ENCODE peak calls at places on chromosome 11, in five cellular contexts. One of them, this sample, is unnamed.

GRCh38 chr11:75078233-75078632 is 18.4 kb downstream of the OR2AT4 start:
- DNase-seq in pancreas: no peak
- DNase-seq in stimulated activated CD8-positive, alpha-beta memory T cell treated with anti-CD3 and anti-CD28 coated beads, Interleukin-15, amount 100 ng/mL, for 24 hours: no peak
- DNase-seq in left cardiac atrium: no peak
- DNase-seq in mucosa of gallbladder: no peak
- DNase-seq in this sample: no peak

GRCh38 chr11:87425391-87425790 is 387.7 kb downstream of the TMEM135 start:
- DNase-seq in pancreas: no peak
- DNase-seq in stimulated activated CD8-positive, alpha-beta memory T cell treated with anti-CD3 and anti-CD28 coated beads, Interleukin-15, amount 100 ng/mL, for 24 hours: no peak
- DNase-seq in left cardiac atrium: no peak
- DNase-seq in mucosa of gallbladder: no peak
- DNase-seq in this sample: no peak

GRCh38 chr11:115652094-115652493 is 147.9 kb upstream of the CADM1 start:
- DNase-seq in pancreas: no peak
- DNase-seq in stimulated activated CD8-positive, alpha-beta memory T cell treated with anti-CD3 and anti-CD28 coated beads, Interleukin-15, amount 100 ng/mL, for 24 hours: no peak
- DNase-seq in left cardiac atrium: no peak
- DNase-seq in mucosa of gallbladder: no peak
- DNase-seq in this sample: no peak

GRCh38 chr11:118338637-118339061 is 3.9 kb downstream of the CD3D start:
- DNase-seq in pancreas: no peak
- DNase-seq in stimulated activated CD8-positive, alpha-beta memory T cell treated with anti-CD3 and anti-CD28 coated beads, Interleukin-15, amount 100 ng/mL, for 24 hours: peak; percentile 55
- DNase-seq in left cardiac atrium: no peak
- DNase-seq in mucosa of gallbladder: peak; percentile 52
- DNase-seq in this sample: no peak

GRCh38 chr11:31702966-31703365 is 108.2 kb downstream of the PAX6 start:
- DNase-seq in pancreas: no peak
- DNase-seq in stimulated activated CD8-positive, alpha-beta memory T cell treated with anti-CD3 and anti-CD28 coated beads, Interleukin-15, amount 100 ng/mL, for 24 hours: no peak
- DNase-seq in left cardiac atrium: no peak
- DNase-seq in mucosa of gallbladder: no peak
- DNase-seq in this sample: no peak

GRCh38 chr11:123238297-123238696 is 43.2 kb upstream of the CLMP start:
- DNase-seq in pancreas: no peak
- DNase-seq in stimulated activated CD8-positive, alpha-beta memory T cell treated with anti-CD3 and anti-CD28 coated beads, Interleukin-15, amount 100 ng/mL, for 24 hours: no peak
- DNase-seq in left cardiac atrium: peak; percentile 69
- DNase-seq in mucosa of gallbladder: peak; percentile 12
- DNase-seq in this sample: peak; percentile 79

GRCh38 chr11:27287205-27287604 is 75.8 kb downstream of the CCDC34 start:
- DNase-seq in pancreas: no peak
- DNase-seq in stimulated activated CD8-positive, alpha-beta memory T cell treated with anti-CD3 and anti-CD28 coated beads, Interleukin-15, amount 100 ng/mL, for 24 hours: no peak
- DNase-seq in left cardiac atrium: no peak
- DNase-seq in mucosa of gallbladder: no peak
- DNase-seq in this sample: no peak

GRCh38 chr11:11813288-11813962 is 28.3 kb upstream of the USP47 start:
- DNase-seq in pancreas: no peak
- DNase-seq in stimulated activated CD8-positive, alpha-beta memory T cell treated with anti-CD3 and anti-CD28 coated beads, Interleukin-15, amount 100 ng/mL, for 24 hours: no peak
- DNase-seq in left cardiac atrium: peak; percentile 35
- DNase-seq in mucosa of gallbladder: peak; percentile 66
- DNase-seq in this sample: peak; percentile 50

GRCh38 chr11:124769804-124770774 is 8.0 kb upstream of the ESAM start:
- DNase-seq in pancreas: no peak
- DNase-seq in stimulated activated CD8-positive, alpha-beta memory T cell treated with anti-CD3 and anti-CD28 coated beads, Interleukin-15, amount 100 ng/mL, for 24 hours: no peak
- DNase-seq in left cardiac atrium: no peak
- DNase-seq in mucosa of gallbladder: no peak
- DNase-seq in this sample: no peak

GRCh38 chr11:31815743-31816466 is 4.8 kb upstream of the PAX6 start:
- DNase-seq in pancreas: no peak
- DNase-seq in stimulated activated CD8-positive, alpha-beta memory T cell treated with anti-CD3 and anti-CD28 coated beads, Interleukin-15, amount 100 ng/mL, for 24 hours: no peak
- DNase-seq in left cardiac atrium: no peak
- DNase-seq in mucosa of gallbladder: no peak
- DNase-seq in this sample: no peak

GRCh38 chr11:85945788-85946187 is 90.6 kb downstream of the CCDC83 start:
- DNase-seq in pancreas: no peak
- DNase-seq in stimulated activated CD8-positive, alpha-beta memory T cell treated with anti-CD3 and anti-CD28 coated beads, Interleukin-15, amount 100 ng/mL, for 24 hours: no peak
- DNase-seq in left cardiac atrium: no peak
- DNase-seq in mucosa of gallbladder: no peak
- DNase-seq in this sample: no peak

GRCh38 chr11:1303196-1303821 is 6.1 kb downstream of the TOLLIP start:
- DNase-seq in pancreas: peak; percentile 76
- DNase-seq in stimulated activated CD8-positive, alpha-beta memory T cell treated with anti-CD3 and anti-CD28 coated beads, Interleukin-15, amount 100 ng/mL, for 24 hours: no peak
- DNase-seq in left cardiac atrium: no peak
- DNase-seq in mucosa of gallbladder: no peak
- DNase-seq in this sample: peak; percentile 78

GRCh38 chr11:60563553-60564235 is 48.5 kb downstream of the MS4A13 start:
- DNase-seq in pancreas: no peak
- DNase-seq in stimulated activated CD8-positive, alpha-beta memory T cell treated with anti-CD3 and anti-CD28 coated beads, Interleukin-15, amount 100 ng/mL, for 24 hours: no peak
- DNase-seq in left cardiac atrium: no peak
- DNase-seq in mucosa of gallbladder: no peak
- DNase-seq in this sample: no peak

GRCh38 chr11:42237701-42238235 is 778.3 kb upstream of the LRRC4C start:
- DNase-seq in pancreas: no peak
- DNase-seq in stimulated activated CD8-positive, alpha-beta memory T cell treated with anti-CD3 and anti-CD28 coated beads, Interleukin-15, amount 100 ng/mL, for 24 hours: no peak
- DNase-seq in left cardiac atrium: no peak
- DNase-seq in mucosa of gallbladder: no peak
- DNase-seq in this sample: no peak

GRCh38 chr11:26283852-26284421 is 48.0 kb upstream of the ANO3 start:
- DNase-seq in pancreas: no peak
- DNase-seq in stimulated activated CD8-positive, alpha-beta memory T cell treated with anti-CD3 and anti-CD28 coated beads, Interleukin-15, amount 100 ng/mL, for 24 hours: no peak
- DNase-seq in left cardiac atrium: no peak
- DNase-seq in mucosa of gallbladder: no peak
- DNase-seq in this sample: no peak

GRCh38 chr11:28760676-28761390 is 652.6 kb downstream of the METTL15 start:
- DNase-seq in pancreas: no peak
- DNase-seq in stimulated activated CD8-positive, alpha-beta memory T cell treated with anti-CD3 and anti-CD28 coated beads, Interleukin-15, amount 100 ng/mL, for 24 hours: no peak
- DNase-seq in left cardiac atrium: no peak
- DNase-seq in mucosa of gallbladder: no peak
- DNase-seq in this sample: no peak

GRCh38 chr11:82969811-82970210 is 68.3 kb downstream of the DDIAS start:
- DNase-seq in pancreas: no peak
- DNase-seq in stimulated activated CD8-positive, alpha-beta memory T cell treated with anti-CD3 and anti-CD28 coated beads, Interleukin-15, amount 100 ng/mL, for 24 hours: no peak
- DNase-seq in left cardiac atrium: no peak
- DNase-seq in mucosa of gallbladder: no peak
- DNase-seq in this sample: no peak

GRCh38 chr11:126573325-126574076 is 218.0 kb downstream of the ST3GAL4 start:
- DNase-seq in pancreas: no peak
- DNase-seq in stimulated activated CD8-positive, alpha-beta memory T cell treated with anti-CD3 and anti-CD28 coated beads, Interleukin-15, amount 100 ng/mL, for 24 hours: no peak
- DNase-seq in left cardiac atrium: no peak
- DNase-seq in mucosa of gallbladder: no peak
- DNase-seq in this sample: no peak

GRCh38 chr11:91773090-91773489 is 451.5 kb upstream of the FAT3 start:
- DNase-seq in pancreas: no peak
- DNase-seq in stimulated activated CD8-positive, alpha-beta memory T cell treated with anti-CD3 and anti-CD28 coated beads, Interleukin-15, amount 100 ng/mL, for 24 hours: no peak
- DNase-seq in left cardiac atrium: no peak
- DNase-seq in mucosa of gallbladder: no peak
- DNase-seq in this sample: no peak

GRCh38 chr11:94067010-94067409 is 45.9 kb downstream of the HEPHL1 start:
- DNase-seq in pancreas: no peak
- DNase-seq in stimulated activated CD8-positive, alpha-beta memory T cell treated with anti-CD3 and anti-CD28 coated beads, Interleukin-15, amount 100 ng/mL, for 24 hours: no peak
- DNase-seq in left cardiac atrium: no peak
- DNase-seq in mucosa of gallbladder: no peak
- DNase-seq in this sample: no peak

GRCh38 chr11:76672431-76673163 is 2.0 kb upstream of the LRRC32 start:
- DNase-seq in pancreas: no peak
- DNase-seq in stimulated activated CD8-positive, alpha-beta memory T cell treated with anti-CD3 and anti-CD28 coated beads, Interleukin-15, amount 100 ng/mL, for 24 hours: no peak
- DNase-seq in left cardiac atrium: no peak
- DNase-seq in mucosa of gallbladder: no peak
- DNase-seq in this sample: peak; percentile 75